ENCODE peak calls at places on chromosome 15, in five cellular contexts. E is GM12878, T is HepG2, F is A549, N is endothelial cell of umbilical vein. H is an unnamed sample.

GRCh38 chr15:64455951-64456350 is 4.4 kb upstream of the ZNF609 start:
- DNase-seq in E (no peak), T (no peak), F (no peak), N (peak), H (peak)

GRCh38 chr15:75695634-75696302 is 16.9 kb downstream of the CSPG4 start:
- DNase-seq in E (no peak), T (no peak), F (no peak), N (no peak), H (peak)

GRCh38 chr15:86001200-86001599 is 78.5 kb upstream of the AGBL1 start:
- DNase-seq in E (no peak), T (no peak), F (no peak), N (no peak), H (no peak)

GRCh38 chr15:26972636-26973035 is 1.7 kb downstream of the GABRG3 start:
- DNase-seq in E (no peak), T (no peak), F (no peak), N (no peak), H (no peak)

GRCh38 chr15:62112616-62113593 is 46.1 kb downstream of the C2CD4A start:
- DNase-seq in E (no peak), T (peak), F (peak), N (peak), H (no peak)

GRCh38 chr15:83275412-83275811 is 9.1 kb downstream of the BNC1 start:
- DNase-seq in E (no peak), T (no peak), F (peak), N (no peak), H (no peak)

GRCh38 chr15:35669021-35669420 is 123.1 kb upstream of the DPH6 start:
- DNase-seq in E (no peak), T (no peak), F (no peak), N (no peak), H (no peak)

GRCh38 chr15:41233367-41233771 is 2.3 kb downstream of the CHP1 start:
- DNase-seq in E (no peak), T (peak), F (peak), N (peak), H (no peak)

GRCh38 chr15:26866298-26867198 is at the start of gene GABRA5:
- DNase-seq in E (no peak), T (no peak), F (peak), N (no peak), H (no peak)

GRCh38 chr15:77032647-77033416 is 37.9 kb downstream of the PSTPIP1 start:
- DNase-seq in E (no peak), T (no peak), F (no peak), N (no peak), H (no peak)

GRCh38 chr15:39429898-39430357 is 151.0 kb upstream of the THBS1 start:
- DNase-seq in E (no peak), T (peak), F (peak), N (peak), H (no peak)

GRCh38 chr15:31474059-31474868 is 147.6 kb downstream of the KLF13 start:
- DNase-seq in E (no peak), T (no peak), F (no peak), N (no peak), H (no peak)

GRCh38 chr15:64146041-64146440 is 5.5 kb upstream of the SNX22 start:
- DNase-seq in E (no peak), T (no peak), F (no peak), N (no peak), H (no peak)

GRCh38 chr15:75842722-75843617 is at the start of gene UBE2Q2:
- DNase-seq in E (no peak), T (peak), F (peak), N (peak), H (peak)

GRCh38 chr15:28127036-28127435 is 27.9 kb upstream of the OCA2 start:
- DNase-seq in E (no peak), T (no peak), F (no peak), N (no peak), H (no peak)

GRCh38 chr15:64775551-64776401 is at the start of gene RBPMS2:
- DNase-seq in E (no peak), T (no peak), F (peak), N (no peak), H (peak)

GRCh38 chr15:39462691-39463090 is 118.2 kb upstream of the THBS1 start:
- DNase-seq in E (no peak), T (no peak), F (no peak), N (peak), H (no peak)

GRCh38 chr15:31732695-31733094 is 297.6 kb upstream of the CHRNA7 start:
- DNase-seq in E (no peak), T (no peak), F (no peak), N (no peak), H (no peak)

GRCh38 chr15:83205725-83206324 is 1.8 kb downstream of the HDGFL3 start:
- DNase-seq in E (no peak), T (no peak), F (no peak), N (peak), H (no peak)

GRCh38 chr15:43939070-43939469 is 112.3 kb downstream of the WDR76 start:
- DNase-seq in E (no peak), T (no peak), F (peak), N (peak), H (peak)

GRCh38 chr15:70669966-70670658 is 93.2 kb downstream of the UACA start:
- DNase-seq in E (no peak), T (peak), F (no peak), N (no peak), H (no peak)

GRCh38 chr15:88403461-88403860 is 63.7 kb downstream of the MRPL46 start:
- DNase-seq in E (no peak), T (no peak), F (no peak), N (no peak), H (no peak)

GRCh38 chr15:63374686-63375520 is 6.7 kb downstream of the CA12 start:
- DNase-seq in E (no peak), T (no peak), F (peak), N (peak), H (peak)

GRCh38 chr15:78996876-78997275 is 52.0 kb upstream of the CTSH start:
- DNase-seq in E (no peak), T (peak), F (peak), N (no peak), H (no peak)

GRCh38 chr15:74175271-74176191 is 2.0 kb downstream of the ISLR start:
- DNase-seq in E (no peak), T (no peak), F (no peak), N (no peak), H (no peak)
- TF ChIP-seq MYC in E (no peak), T (no peak), F (no peak), N (no peak), H (no peak)

GRCh38 chr15:84748274-84749110 is at the start of gene ZNF592:
- DNase-seq in E (no peak), T (peak), F (peak), N (peak), H (peak)
- TF ChIP-seq POLR2A in E (peak), T (peak), F (peak), N (peak), H (peak)

GRCh38 chr15:66883322-66883911 is 181.4 kb downstream of the SMAD6 start:
- DNase-seq in E (no peak), T (peak), F (peak), N (peak), H (no peak)
- TF ChIP-seq MYC in E (no peak), T (no peak), F (no peak), N (no peak), H (no peak)

DNA sequence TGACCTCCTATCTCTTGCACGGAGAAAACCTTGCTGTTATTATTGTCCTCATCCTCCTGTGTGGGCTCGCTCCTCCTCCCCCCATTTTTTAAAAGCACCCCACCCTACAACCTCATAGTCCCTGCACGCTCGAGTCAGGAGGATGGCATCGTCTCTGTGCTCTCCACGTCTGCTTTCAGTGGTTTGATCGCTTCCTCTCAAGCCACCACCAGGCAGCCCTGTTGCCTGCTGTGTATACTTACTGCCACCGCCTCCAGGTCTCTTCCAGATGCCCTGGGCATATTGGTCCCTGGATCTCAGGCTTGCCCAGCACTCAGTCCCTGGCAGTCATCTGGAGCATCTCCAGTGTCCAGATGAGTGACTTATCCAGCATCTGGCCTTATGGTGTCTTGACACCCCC is 42.1 kb upstream of the GCNT3 start:
- DNase-seq in E (no peak), T (no peak), F (no peak), N (no peak), H (no peak)
- TF ChIP-seq POLR2A in E (no peak), T (no peak), F (no peak), N (no peak), H (no peak)